ENCODE peak calls at places on chromosomes 5 and 9, in four cellular contexts. N is hepatocyte, Z is SK-N-SH, A is testis. P is an unnamed sample.
A peak's percentile ranks its signal among the peaks of the same experiment; 100 is the strongest.

GRCh38 chr5:133705331-133705730 is 93.0 kb upstream of the FSTL4 start:
- DNase-seq in N (no peak), Z (no peak), A (no peak), P (no peak)

GRCh38 chr9:124894741-124895170 is 32.8 kb downstream of the ARPC5L start:
- DNase-seq in N (peak; percentile 42), Z (no peak), A (no peak), P (no peak)

GRCh38 chr5:94802450-94802849 is 184.0 kb downstream of the SLF1 start:
- DNase-seq in N (peak; percentile 5), Z (no peak), A (no peak), P (no peak)

GRCh38 chr9:93119953-93120845 is 13.9 kb downstream of the NINJ1 start:
- DNase-seq in N (peak; percentile 85), Z (peak; percentile 94), A (peak; percentile 91), P (peak; percentile 93)

GRCh38 chr9:98108540-98109031 is 10.4 kb downstream of the TRIM14 start:
- DNase-seq in N (no peak), Z (no peak), A (no peak), P (no peak)

GRCh38 chr5:38734353-38734752 is 111.5 kb upstream of the OSMR start:
- DNase-seq in N (no peak), Z (no peak), A (no peak), P (no peak)

GRCh38 chr5:6359941-6360683 is 18.2 kb downstream of the MED10 start:
- DNase-seq in N (no peak), Z (peak; percentile 46), A (no peak), P (no peak)

GRCh38 chr9:78595200-78595945 is 298.4 kb downstream of the PSAT1 start:
- DNase-seq in N (no peak), Z (no peak), A (no peak), P (no peak)

GRCh38 chr9:76373173-76373771 is 21.0 kb downstream of the RFK start:
- DNase-seq in N (peak; percentile 75), Z (no peak), A (peak; percentile 66), P (no peak)

GRCh38 chr9:110712955-110713354 is 44.4 kb downstream of the MUSK start:
- DNase-seq in N (no peak), Z (no peak), A (no peak), P (no peak)

GRCh38 chr9:37678789-37679273 is 28.1 kb downstream of the FRMPD1 start:
- DNase-seq in N (no peak), Z (no peak), A (no peak), P (no peak)

GRCh38 chr5:96582343-96582742 is 79.8 kb upstream of the CAST start:
- DNase-seq in N (peak; percentile 25), Z (peak; percentile 10), A (no peak), P (no peak)

GRCh38 chr9:34564617-34565016 is 24.9 kb downstream of the CNTFR start:
- DNase-seq in N (no peak), Z (no peak), A (no peak), P (no peak)

GRCh38 chr5:178940569-178941360 is at the start of gene ZNF454:
- DNase-seq in N (no peak), Z (peak; percentile 97), A (peak; percentile 96), P (no peak)

GRCh38 chr9:23934291-23934690 is 108.3 kb upstream of the ELAVL2 start:
- DNase-seq in N (no peak), Z (no peak), A (no peak), P (no peak)

GRCh38 chr9:23933348-23933747 is 107.3 kb upstream of the ELAVL2 start:
- DNase-seq in N (no peak), Z (no peak), A (no peak), P (no peak)

GRCh38 chr9:23941051-23941450 is 115.0 kb upstream of the ELAVL2 start:
- DNase-seq in N (no peak), Z (no peak), A (no peak), P (no peak)

GRCh38 chr9:23938908-23939307 is 112.9 kb upstream of the ELAVL2 start:
- DNase-seq in N (no peak), Z (no peak), A (no peak), P (no peak)
- H3K4me1 ChIP-seq in N (no peaks in the 10 kb centered on the region), Z (no peaks in the 10 kb centered on the region), A (no peaks in the 10 kb centered on the region), P (no peaks in the 10 kb centered on the region)

GRCh38 chr9:111903996-111904395 is 7.4 kb downstream of the UGCG start:
- DNase-seq in N (no peak), Z (peak; percentile 19), A (no peak), P (no peak)
- H3K4me3 ChIP-seq in N (no peak overlapping the region), Z (no peak overlapping the region), A (no peak overlapping the region), P (no peak overlapping the region)

GRCh38 chr5:80958611-80959010 is 1.6 kb upstream of the RASGRF2 start:
- DNase-seq in N (no peak), Z (no peak), A (no peak), P (no peak)

GRCh38 chr5:80961376-80962281 is 1.5 kb downstream of the RASGRF2 start:
- DNase-seq in N (no peak), Z (no peak), A (no peak), P (peak; percentile 44)

GRCh38 chr5:80960531-80961375 is 590 bp downstream of the RASGRF2 start:
- DNase-seq in N (peak; percentile 44), Z (peak; percentile 83), A (peak; percentile 22), P (peak; percentile 48)

GRCh38 chr5:80959138-80959537 is 1.0 kb upstream of the RASGRF2 start:
- DNase-seq in N (no peak), Z (no peak), A (no peak), P (no peak)

DNA sequence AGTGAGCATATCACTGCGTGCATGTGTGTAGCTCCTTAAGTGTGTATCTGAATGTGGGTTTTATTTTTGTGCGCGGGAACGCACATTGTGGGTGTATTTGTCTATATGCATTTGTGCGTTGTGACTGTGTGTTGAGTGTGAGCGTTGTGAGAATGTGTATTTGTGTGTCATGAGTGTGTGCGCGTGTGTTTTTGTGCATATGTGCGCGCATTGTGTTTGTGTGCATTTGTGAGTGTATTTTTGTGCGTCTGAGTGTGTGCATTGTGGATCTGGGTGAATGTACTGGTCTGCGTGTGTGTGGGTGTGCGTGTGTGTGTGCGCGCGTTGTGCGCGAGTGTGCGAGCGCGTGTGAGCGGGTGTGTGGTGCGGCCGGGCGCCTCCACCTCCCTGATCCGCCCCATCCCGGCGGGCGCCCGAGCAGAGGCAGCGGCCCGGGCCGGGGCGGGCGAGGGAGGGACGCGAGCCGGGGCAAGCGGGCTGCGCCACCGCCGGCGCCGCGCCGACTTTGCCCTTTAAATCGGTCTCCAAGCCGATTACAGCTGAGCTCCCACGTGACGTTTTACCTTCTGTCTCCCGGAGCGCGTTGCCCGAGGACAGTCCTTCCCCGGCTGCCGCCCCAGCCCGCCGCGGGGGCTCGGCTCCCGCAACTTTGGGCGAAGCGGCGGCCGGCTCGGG is at the start of gene RASGRF2:
- DNase-seq in N (peak; percentile 74), Z (peak; percentile 87), A (no peak), P (peak; percentile 61)
- H3K27ac ChIP-seq in N (no peak within 1 kb of the TSS), Z (no peak within 1 kb of the TSS), A (peak within 1 kb of the TSS; percentile 69), P (peak within 1 kb of the TSS; percentile 46)

GRCh38 chr9:91805031-91805430 is 145.0 kb downstream of the ROR2 start:
- DNase-seq in N (no peak), Z (no peak), A (no peak), P (peak; percentile 10)
- H3K4me1 ChIP-seq in N (peaks cover 11% of the 10 kb centered on the region), Z (no peaks in the 10 kb centered on the region), A (no peaks in the 10 kb centered on the region), P (peaks cover 13% of the 10 kb centered on the region)

GRCh38 chr9:16868706-16869105 is 1.8 kb downstream of the BNC2 start:
- DNase-seq in N (no peak), Z (no peak), A (no peak), P (no peak)

GRCh38 chr9:16869961-16870605 is 387 bp downstream of the BNC2 start:
- DNase-seq in N (peak; percentile 33), Z (peak; percentile 67), A (peak; percentile 25), P (no peak)

GRCh38 chr9:16867571-16868311 is 2.7 kb downstream of the BNC2 start:
- DNase-seq in N (peak; percentile 46), Z (no peak), A (no peak), P (peak; percentile 38)

GRCh38 chr9:16870606-16871357 is at the start of gene BNC2:
- DNase-seq in N (peak; percentile 81), Z (peak; percentile 84), A (peak; percentile 57), P (peak; percentile 47)

GRCh38 chr9:16869140-16869903 is 1.1 kb downstream of the BNC2 start:
- DNase-seq in N (peak; percentile 43), Z (no peak), A (peak; percentile 56), P (no peak)
- H3K4me3 ChIP-seq in N (peak overlapping the region; percentile 74), Z (peak overlapping the region; percentile 85), A (peak overlapping the region; percentile 75), P (peak overlapping the region; percentile 61)

GRCh38 chr5:52791366-52791765 is 3.6 kb downstream of the ITGA1 start:
- DNase-seq in N (no peak), Z (no peak), A (no peak), P (no peak)
- H3K27ac ChIP-seq in N (no peak overlapping the region), Z (no peak overlapping the region), A (no peak overlapping the region), P (no peak overlapping the region)